ENCODE peak calls at places on chromosomes 16 and 17, in six cellular contexts. A is mucosa of gallbladder; W is germinal center; P is C1 segment of cervical spinal cord; S is stimulated activated CD4-positive, alpha-beta T cell treated with anti-CD3 and anti-CD28 coated beads, Interleukin-1b, Interleukin-23, amount 100 ng/mL, for 1 hour; V is cerebellum. J is an unnamed sample.

GRCh38 chr17:38658741-38659345 is 15.9 kb downstream of the EPOP start:
- DNase-seq in A (no peak), W (no peak), P (peak), S (no peak), V (peak), J (no peak)

GRCh38 chr16:55499281-55499680 is 9.6 kb upstream of the LPCAT2 start:
- DNase-seq in A (no peak), W (no peak), P (no peak), S (no peak), V (no peak), J (no peak)

GRCh38 chr17:6231886-6232767 is 161.9 kb downstream of the WSCD1 start:
- DNase-seq in A (no peak), W (no peak), P (no peak), S (no peak), V (no peak), J (no peak)

GRCh38 chr16:87922250-87922871 is 14.0 kb downstream of the CA5A start:
- DNase-seq in A (no peak), W (no peak), P (no peak), S (no peak), V (no peak), J (peak)

GRCh38 chr17:60392845-60393702 is 1.1 kb upstream of the USP32 start:
- DNase-seq in A (peak), W (peak), P (no peak), S (no peak), V (peak), J (peak)

GRCh38 chr16:30659507-30660423 is 1.5 kb downstream of the FBRS start:
- DNase-seq in A (no peak), W (no peak), P (no peak), S (peak), V (no peak), J (no peak)

GRCh38 chr16:84090212-84090611 is 26.5 kb downstream of the MBTPS1 start:
- DNase-seq in A (no peak), W (no peak), P (no peak), S (no peak), V (no peak), J (no peak)

GRCh38 chr16:89576173-89577054 is 856 bp downstream of the CPNE7 start:
- DNase-seq in A (no peak), W (no peak), P (no peak), S (no peak), V (no peak), J (no peak)

GRCh38 chr16:88772871-88773811 is 11.9 kb downstream of the PIEZO1 start:
- DNase-seq in A (peak), W (no peak), P (no peak), S (no peak), V (peak), J (peak)

GRCh38 chr17:1730345-1731193 is 6.1 kb downstream of the WDR81 start:
- DNase-seq in A (peak), W (no peak), P (peak), S (no peak), V (peak), J (peak)

GRCh38 chr16:23072084-23072599 is 77.1 kb downstream of the USP31 start:
- DNase-seq in A (peak), W (no peak), P (no peak), S (no peak), V (peak), J (no peak)

GRCh38 chr17:1244606-1245012 is 25.6 kb upstream of the BHLHA9 start:
- DNase-seq in A (no peak), W (no peak), P (no peak), S (no peak), V (no peak), J (no peak)

GRCh38 chr17:80033840-80034239 is 1.8 kb downstream of the TBC1D16 start:
- DNase-seq in A (no peak), W (no peak), P (no peak), S (no peak), V (no peak), J (no peak)

GRCh38 chr17:37792787-37793186 is 47.9 kb upstream of the HNF1B start:
- DNase-seq in A (no peak), W (no peak), P (no peak), S (no peak), V (no peak), J (no peak)

GRCh38 chr17:52157161-52157560 is 1.4 kb downstream of the CA10 start:
- DNase-seq in A (no peak), W (no peak), P (no peak), S (no peak), V (peak), J (no peak)

GRCh38 chr16:87070657-87071056 is 246.5 kb downstream of the C16orf95 start:
- DNase-seq in A (no peak), W (no peak), P (no peak), S (no peak), V (no peak), J (no peak)

GRCh38 chr17:59634632-59635561 is 15.2 kb downstream of the CLTC start:
- DNase-seq in A (no peak), W (no peak), P (no peak), S (no peak), V (no peak), J (no peak)

GRCh38 chr17:82056729-82057621 is 5.3 kb downstream of the GPS1 start:
- DNase-seq in A (no peak), W (no peak), P (no peak), S (no peak), V (no peak), J (no peak)

GRCh38 chr16:83393196-83393981 is 414.4 kb upstream of the HSBP1 start:
- DNase-seq in A (no peak), W (no peak), P (no peak), S (no peak), V (no peak), J (no peak)